ENCODE peak calls at places on chromosomes 2 and 18, in ten cellular contexts. One of them, this sample, is unnamed.

GRCh38 chr2:128325665-128326181 is 7.1 kb upstream of the HS6ST1 start:
- DNase-seq in brain microvascular endothelial cell: no peak
- DNase-seq in fibroblast of pulmonary artery: no peak
- DNase-seq in psoas muscle: peak; percentile 19
- DNase-seq in A549: no peak
- DNase-seq in HFFc6: no peak
- DNase-seq in suprapubic skin: no peak
- DNase-seq in nephron progenitor cell: no peak
- DNase-seq in kidney epithelial cell: no peak
- DNase-seq in cardiac fibroblast: no peak
- DNase-seq in this sample: no peak

GRCh38 chr2:150591901-150592300 is 104.4 kb upstream of the RND3 start:
- DNase-seq in kidney epithelial cell: no peak
- DNase-seq in psoas muscle: no peak
- DNase-seq in brain microvascular endothelial cell: no peak
- DNase-seq in suprapubic skin: no peak
- DNase-seq in nephron progenitor cell: no peak
- DNase-seq in A549: no peak
- DNase-seq in HFFc6: peak; percentile 65
- DNase-seq in cardiac fibroblast: peak; percentile 52
- DNase-seq in fibroblast of pulmonary artery: peak; percentile 52
- DNase-seq in this sample: no peak

GRCh38 chr18:63088262-63088661 is 231.3 kb downstream of the BCL2 start:
- DNase-seq in A549: no peak
- DNase-seq in fibroblast of pulmonary artery: no peak
- DNase-seq in nephron progenitor cell: no peak
- DNase-seq in kidney epithelial cell: no peak
- DNase-seq in psoas muscle: no peak
- DNase-seq in brain microvascular endothelial cell: no peak
- DNase-seq in suprapubic skin: no peak
- DNase-seq in cardiac fibroblast: no peak
- DNase-seq in HFFc6: no peak
- DNase-seq in this sample: no peak

GRCh38 chr2:223032187-223033142 is 19.5 kb upstream of the KCNE4 start:
- DNase-seq in suprapubic skin: no peak
- DNase-seq in nephron progenitor cell: no peak
- DNase-seq in A549: no peak
- DNase-seq in HFFc6: peak; percentile 23
- DNase-seq in brain microvascular endothelial cell: no peak
- DNase-seq in psoas muscle: no peak
- DNase-seq in kidney epithelial cell: no peak
- DNase-seq in fibroblast of pulmonary artery: no peak
- DNase-seq in cardiac fibroblast: no peak
- DNase-seq in this sample: no peak

GRCh38 chr2:21043744-21044532 is at the start of gene APOB:
- DNase-seq in suprapubic skin: no peak
- DNase-seq in brain microvascular endothelial cell: no peak
- DNase-seq in nephron progenitor cell: peak; percentile 72
- DNase-seq in HFFc6: no peak
- DNase-seq in A549: no peak
- DNase-seq in cardiac fibroblast: no peak
- DNase-seq in fibroblast of pulmonary artery: no peak
- DNase-seq in psoas muscle: peak; percentile 16
- DNase-seq in kidney epithelial cell: no peak
- DNase-seq in this sample: no peak

GRCh38 chr18:51009071-51009470 is 20.9 kb upstream of the SMAD4 start:
- DNase-seq in suprapubic skin: no peak
- DNase-seq in nephron progenitor cell: no peak
- DNase-seq in fibroblast of pulmonary artery: peak; percentile 7
- DNase-seq in A549: no peak
- DNase-seq in brain microvascular endothelial cell: no peak
- DNase-seq in kidney epithelial cell: no peak
- DNase-seq in cardiac fibroblast: no peak
- DNase-seq in psoas muscle: no peak
- DNase-seq in HFFc6: no peak
- DNase-seq in this sample: no peak

GRCh38 chr2:239824866-239825704 is 200.1 kb downstream of the NDUFA10 start:
- DNase-seq in fibroblast of pulmonary artery: no peak
- DNase-seq in psoas muscle: no peak
- DNase-seq in cardiac fibroblast: no peak
- DNase-seq in kidney epithelial cell: no peak
- DNase-seq in suprapubic skin: peak; percentile 75
- DNase-seq in nephron progenitor cell: no peak
- DNase-seq in A549: no peak
- DNase-seq in HFFc6: no peak
- DNase-seq in brain microvascular endothelial cell: no peak
- DNase-seq in this sample: no peak

GRCh38 chr2:105776560-105776928 is 31.8 kb downstream of the NCK2 start:
- DNase-seq in suprapubic skin: no peak
- DNase-seq in HFFc6: no peak
- DNase-seq in kidney epithelial cell: no peak
- DNase-seq in nephron progenitor cell: no peak
- DNase-seq in cardiac fibroblast: no peak
- DNase-seq in brain microvascular endothelial cell: no peak
- DNase-seq in A549: no peak
- DNase-seq in fibroblast of pulmonary artery: no peak
- DNase-seq in psoas muscle: no peak
- DNase-seq in this sample: no peak

GRCh38 chr2:7044253-7045250 is 127.3 kb downstream of the RNF144A start:
- DNase-seq in brain microvascular endothelial cell: peak; percentile 52
- DNase-seq in nephron progenitor cell: peak; percentile 60
- DNase-seq in cardiac fibroblast: peak; percentile 75
- DNase-seq in suprapubic skin: peak; percentile 89
- DNase-seq in psoas muscle: peak; percentile 69
- DNase-seq in A549: peak; percentile 57
- DNase-seq in kidney epithelial cell: no peak
- DNase-seq in HFFc6: no peak
- DNase-seq in fibroblast of pulmonary artery: peak; percentile 71
- DNase-seq in this sample: peak; percentile 25

GRCh38 chr2:38660282-38660681 is 5.6 kb upstream of the GALM start:
- DNase-seq in psoas muscle: no peak
- DNase-seq in suprapubic skin: no peak
- DNase-seq in fibroblast of pulmonary artery: no peak
- DNase-seq in HFFc6: no peak
- DNase-seq in A549: no peak
- DNase-seq in cardiac fibroblast: no peak
- DNase-seq in kidney epithelial cell: no peak
- DNase-seq in nephron progenitor cell: no peak
- DNase-seq in brain microvascular endothelial cell: no peak
- DNase-seq in this sample: no peak

GRCh38 chr18:59453468-59453961 is 94.5 kb upstream of the LMAN1 start:
- DNase-seq in nephron progenitor cell: no peak
- DNase-seq in cardiac fibroblast: no peak
- DNase-seq in psoas muscle: no peak
- DNase-seq in suprapubic skin: no peak
- DNase-seq in A549: peak; percentile 4
- DNase-seq in fibroblast of pulmonary artery: no peak
- DNase-seq in brain microvascular endothelial cell: no peak
- DNase-seq in kidney epithelial cell: no peak
- DNase-seq in HFFc6: no peak
- DNase-seq in this sample: no peak

DNA sequence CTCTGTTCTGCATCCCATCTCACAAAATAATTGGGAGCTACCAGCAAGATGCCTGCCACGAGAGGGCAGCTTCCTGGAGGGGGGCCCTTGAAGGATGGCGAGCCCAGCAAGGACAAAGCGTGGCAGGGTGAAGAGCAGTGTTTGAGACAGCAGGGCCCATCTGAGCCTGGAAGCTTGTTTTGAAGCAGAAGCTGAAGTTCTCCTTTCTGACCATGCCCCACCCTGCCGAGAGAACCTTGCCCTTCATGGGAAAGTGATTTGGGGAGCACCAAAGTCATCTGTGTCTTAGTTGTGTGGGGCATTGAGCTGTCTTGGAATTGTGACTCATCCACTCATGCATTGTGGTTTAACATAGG is 216.3 kb downstream of the BCL11A start:
- DNase-seq in A549: no peak
- DNase-seq in suprapubic skin: no peak
- DNase-seq in brain microvascular endothelial cell: no peak
- DNase-seq in cardiac fibroblast: no peak
- DNase-seq in nephron progenitor cell: no peak
- DNase-seq in fibroblast of pulmonary artery: no peak
- DNase-seq in psoas muscle: no peak
- DNase-seq in kidney epithelial cell: no peak
- DNase-seq in HFFc6: no peak
- DNase-seq in this sample: no peak
- TF ChIP-seq CTCF in A549: no peak
- TF ChIP-seq CTCF in suprapubic skin: no peak
- TF ChIP-seq CTCF in brain microvascular endothelial cell: no peak
- TF ChIP-seq CTCF in cardiac fibroblast: no peak
- TF ChIP-seq CTCF in nephron progenitor cell: no peak
- TF ChIP-seq CTCF in fibroblast of pulmonary artery: no peak
- TF ChIP-seq CTCF in psoas muscle: no peak
- TF ChIP-seq CTCF in kidney epithelial cell: peak; percentile 1
- TF ChIP-seq CTCF in HFFc6: peak; percentile 27
- TF ChIP-seq CTCF in this sample: peak; percentile 16

DNA sequence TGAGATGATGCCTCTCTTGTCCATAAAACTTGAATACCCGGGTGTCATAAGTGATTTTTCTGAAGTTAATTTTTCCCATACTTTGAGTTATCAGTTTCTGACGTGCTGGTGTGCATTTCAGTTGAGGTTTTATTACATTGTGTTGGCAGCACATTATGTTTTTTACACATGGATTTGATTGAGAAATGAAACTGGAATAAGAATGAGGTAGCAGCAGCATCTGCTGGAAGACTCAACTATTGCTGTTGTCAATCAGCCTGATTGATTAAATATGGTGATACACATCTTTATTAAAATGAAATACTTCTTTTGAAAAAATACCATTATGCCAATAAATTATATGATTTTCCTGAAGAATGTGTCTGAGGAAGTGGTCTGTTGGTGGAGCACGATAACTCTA is 60.5 kb downstream of the INSIG2 start:
- DNase-seq in fibroblast of pulmonary artery: peak; percentile 1
- DNase-seq in psoas muscle: no peak
- DNase-seq in kidney epithelial cell: no peak
- DNase-seq in HFFc6: no peak
- DNase-seq in suprapubic skin: no peak
- DNase-seq in cardiac fibroblast: peak; percentile 5
- DNase-seq in brain microvascular endothelial cell: no peak
- DNase-seq in nephron progenitor cell: no peak
- DNase-seq in A549: no peak
- DNase-seq in this sample: no peak
- TF ChIP-seq CTCF in fibroblast of pulmonary artery: no peak
- TF ChIP-seq CTCF in psoas muscle: no peak
- TF ChIP-seq CTCF in kidney epithelial cell: peak; percentile 8
- TF ChIP-seq CTCF in HFFc6: no peak
- TF ChIP-seq CTCF in suprapubic skin: peak; percentile 27
- TF ChIP-seq CTCF in cardiac fibroblast: no peak
- TF ChIP-seq CTCF in brain microvascular endothelial cell: no peak
- TF ChIP-seq CTCF in nephron progenitor cell: no peak
- TF ChIP-seq CTCF in A549: no peak
- TF ChIP-seq CTCF in this sample: no peak

GRCh38 chr18:77749189-77749588 is 499.5 kb downstream of the GALR1 start:
- DNase-seq in suprapubic skin: no peak
- DNase-seq in HFFc6: no peak
- DNase-seq in psoas muscle: no peak
- DNase-seq in fibroblast of pulmonary artery: no peak
- DNase-seq in brain microvascular endothelial cell: no peak
- DNase-seq in kidney epithelial cell: no peak
- DNase-seq in nephron progenitor cell: peak; percentile 68
- DNase-seq in cardiac fibroblast: no peak
- DNase-seq in A549: peak; percentile 3
- DNase-seq in this sample: no peak
- TF ChIP-seq CTCF in suprapubic skin: peak; percentile 57
- TF ChIP-seq CTCF in HFFc6: peak; percentile 40
- TF ChIP-seq CTCF in psoas muscle: peak; percentile 12
- TF ChIP-seq CTCF in fibroblast of pulmonary artery: no peak
- TF ChIP-seq CTCF in brain microvascular endothelial cell: peak; percentile 37
- TF ChIP-seq CTCF in kidney epithelial cell: peak; percentile 61
- TF ChIP-seq CTCF in nephron progenitor cell: peak; percentile 90
- TF ChIP-seq CTCF in cardiac fibroblast: no peak
- TF ChIP-seq CTCF in A549: no peak
- TF ChIP-seq CTCF in this sample: peak; percentile 29

GRCh38 chr2:42110974-42111322 is 58.2 kb upstream of the EML4 start:
- DNase-seq in psoas muscle: no peak
- DNase-seq in HFFc6: no peak
- DNase-seq in kidney epithelial cell: no peak
- DNase-seq in fibroblast of pulmonary artery: no peak
- DNase-seq in cardiac fibroblast: no peak
- DNase-seq in brain microvascular endothelial cell: no peak
- DNase-seq in nephron progenitor cell: no peak
- DNase-seq in suprapubic skin: no peak
- DNase-seq in A549: no peak
- DNase-seq in this sample: no peak
- TF ChIP-seq CTCF in psoas muscle: no peak
- TF ChIP-seq CTCF in HFFc6: no peak
- TF ChIP-seq CTCF in kidney epithelial cell: no peak
- TF ChIP-seq CTCF in fibroblast of pulmonary artery: no peak
- TF ChIP-seq CTCF in cardiac fibroblast: no peak
- TF ChIP-seq CTCF in brain microvascular endothelial cell: no peak
- TF ChIP-seq CTCF in nephron progenitor cell: no peak
- TF ChIP-seq CTCF in suprapubic skin: no peak
- TF ChIP-seq CTCF in A549: no peak
- TF ChIP-seq CTCF in this sample: no peak

GRCh38 chr2:164504253-164504652 is 117.0 kb downstream of the GRB14 start:
- DNase-seq in brain microvascular endothelial cell: no peak
- DNase-seq in kidney epithelial cell: no peak
- DNase-seq in psoas muscle: no peak
- DNase-seq in suprapubic skin: no peak
- DNase-seq in nephron progenitor cell: peak; percentile 5
- DNase-seq in cardiac fibroblast: no peak
- DNase-seq in HFFc6: no peak
- DNase-seq in A549: peak; percentile 29
- DNase-seq in fibroblast of pulmonary artery: no peak
- DNase-seq in this sample: no peak
- TF ChIP-seq CTCF in brain microvascular endothelial cell: peak; percentile 42
- TF ChIP-seq CTCF in kidney epithelial cell: peak; percentile 42
- TF ChIP-seq CTCF in psoas muscle: no peak
- TF ChIP-seq CTCF in suprapubic skin: peak; percentile 17
- TF ChIP-seq CTCF in nephron progenitor cell: peak; percentile 16
- TF ChIP-seq CTCF in cardiac fibroblast: peak; percentile 37
- TF ChIP-seq CTCF in HFFc6: peak; percentile 36
- TF ChIP-seq CTCF in A549: peak; percentile 22
- TF ChIP-seq CTCF in fibroblast of pulmonary artery: no peak
- TF ChIP-seq CTCF in this sample: peak; percentile 36

This sample was measured in HFF-Myc.